ENCODE peak calls at places on chromosomes 3 and 15, in ten cellular contexts. One of them, this sample, is unnamed.

GRCh38 chr15:70517194-70517590 is 246.2 kb downstream of the UACA start:
- DNase-seq in PC-3: no peak
- DNase-seq in PC-9: no peak
- DNase-seq in neuronal stem cell: no peak
- DNase-seq in hepatocyte: no peak
- DNase-seq in Karpas-422: no peak
- DNase-seq in HepG2: no peak
- DNase-seq in endothelial cell of umbilical vein: no peak
- DNase-seq in osteoblast: no peak
- DNase-seq in astrocyte: no peak
- DNase-seq in this sample: no peak

GRCh38 chr15:31803388-31803884 is 226.9 kb upstream of the CHRNA7 start:
- DNase-seq in PC-3: no peak
- DNase-seq in PC-9: no peak
- DNase-seq in neuronal stem cell: no peak
- DNase-seq in hepatocyte: no peak
- DNase-seq in Karpas-422: no peak
- DNase-seq in HepG2: no peak
- DNase-seq in endothelial cell of umbilical vein: no peak
- DNase-seq in osteoblast: no peak
- DNase-seq in astrocyte: no peak
- DNase-seq in this sample: no peak

GRCh38 chr3:115975796-115976195 is 352.5 kb downstream of the GAP43 start:
- DNase-seq in PC-3: no peak
- DNase-seq in PC-9: no peak
- DNase-seq in neuronal stem cell: no peak
- DNase-seq in hepatocyte: no peak
- DNase-seq in Karpas-422: no peak
- DNase-seq in HepG2: no peak
- DNase-seq in endothelial cell of umbilical vein: no peak
- DNase-seq in osteoblast: no peak
- DNase-seq in astrocyte: no peak
- DNase-seq in this sample: no peak

GRCh38 chr15:78083687-78084358 is 6.3 kb upstream of the TBC1D2B start:
- DNase-seq in PC-3: no peak
- DNase-seq in PC-9: no peak
- DNase-seq in neuronal stem cell: no peak
- DNase-seq in hepatocyte: no peak
- DNase-seq in Karpas-422: peak; percentile 72
- DNase-seq in HepG2: no peak
- DNase-seq in endothelial cell of umbilical vein: no peak
- DNase-seq in osteoblast: peak; percentile 73
- DNase-seq in astrocyte: no peak
- DNase-seq in this sample: no peak

GRCh38 chr15:34730701-34731100 is 24.1 kb downstream of the GJD2 start:
- DNase-seq in PC-3: no peak
- DNase-seq in PC-9: no peak
- DNase-seq in neuronal stem cell: no peak
- DNase-seq in hepatocyte: no peak
- DNase-seq in Karpas-422: no peak
- DNase-seq in HepG2: no peak
- DNase-seq in endothelial cell of umbilical vein: no peak
- DNase-seq in osteoblast: no peak
- DNase-seq in astrocyte: no peak
- DNase-seq in this sample: no peak

GRCh38 chr3:147680820-147681488 is 271.8 kb downstream of the ZIC1 start:
- DNase-seq in PC-3: no peak
- DNase-seq in PC-9: no peak
- DNase-seq in neuronal stem cell: no peak
- DNase-seq in hepatocyte: no peak
- DNase-seq in Karpas-422: no peak
- DNase-seq in HepG2: no peak
- DNase-seq in endothelial cell of umbilical vein: no peak
- DNase-seq in osteoblast: no peak
- DNase-seq in astrocyte: peak; percentile 18
- DNase-seq in this sample: no peak

GRCh38 chr3:159824341-159824740 is 164.3 kb upstream of the IL12A start:
- DNase-seq in PC-3: peak; percentile 96
- DNase-seq in PC-9: peak; percentile 99
- DNase-seq in neuronal stem cell: no peak
- DNase-seq in hepatocyte: peak; percentile 75
- DNase-seq in Karpas-422: no peak
- DNase-seq in HepG2: peak; percentile 34
- DNase-seq in endothelial cell of umbilical vein: peak; percentile 77
- DNase-seq in osteoblast: peak; percentile 91
- DNase-seq in astrocyte: peak; percentile 96
- DNase-seq in this sample: no peak

GRCh38 chr15:37059051-37059450 is 41.3 kb downstream of the MEIS2 start:
- DNase-seq in PC-3: peak; percentile 92
- DNase-seq in PC-9: peak; percentile 91
- DNase-seq in neuronal stem cell: no peak
- DNase-seq in hepatocyte: peak; percentile 37
- DNase-seq in Karpas-422: no peak
- DNase-seq in HepG2: no peak
- DNase-seq in endothelial cell of umbilical vein: peak; percentile 92
- DNase-seq in osteoblast: no peak
- DNase-seq in astrocyte: peak; percentile 88
- DNase-seq in this sample: no peak

GRCh38 chr15:79635897-79636596 is 203.9 kb downstream of the MINAR1 start:
- DNase-seq in PC-3: peak; percentile 7
- DNase-seq in PC-9: no peak
- DNase-seq in neuronal stem cell: no peak
- DNase-seq in hepatocyte: no peak
- DNase-seq in Karpas-422: no peak
- DNase-seq in HepG2: no peak
- DNase-seq in endothelial cell of umbilical vein: no peak
- DNase-seq in osteoblast: no peak
- DNase-seq in astrocyte: peak; percentile 49
- DNase-seq in this sample: no peak

GRCh38 chr15:42141246-42141645 is 15.2 kb downstream of the PLA2G4F start:
- DNase-seq in PC-3: no peak
- DNase-seq in PC-9: no peak
- DNase-seq in neuronal stem cell: no peak
- DNase-seq in hepatocyte: no peak
- DNase-seq in Karpas-422: no peak
- DNase-seq in HepG2: no peak
- DNase-seq in endothelial cell of umbilical vein: no peak
- DNase-seq in osteoblast: peak; percentile 56
- DNase-seq in astrocyte: no peak
- DNase-seq in this sample: no peak

GRCh38 chr3:155080692-155081091 is 573 bp downstream of the MME start:
- DNase-seq in PC-3: no peak
- DNase-seq in PC-9: no peak
- DNase-seq in neuronal stem cell: no peak
- DNase-seq in hepatocyte: no peak
- DNase-seq in Karpas-422: peak; percentile 74
- DNase-seq in HepG2: no peak
- DNase-seq in endothelial cell of umbilical vein: peak; percentile 17
- DNase-seq in osteoblast: no peak
- DNase-seq in astrocyte: no peak
- DNase-seq in this sample: peak; percentile 6

GRCh38 chr3:11720220-11721113 is 76.8 kb upstream of the VGLL4 start:
- DNase-seq in PC-3: peak; percentile 81
- DNase-seq in PC-9: peak; percentile 74
- DNase-seq in neuronal stem cell: peak; percentile 46
- DNase-seq in hepatocyte: peak; percentile 89
- DNase-seq in Karpas-422: peak; percentile 83
- DNase-seq in HepG2: peak; percentile 46
- DNase-seq in endothelial cell of umbilical vein: peak; percentile 88
- DNase-seq in osteoblast: peak; percentile 93
- DNase-seq in astrocyte: peak; percentile 53
- DNase-seq in this sample: peak; percentile 74

GRCh38 chr3:12135029-12135634 is 23.6 kb downstream of the TIMP4 start:
- DNase-seq in PC-3: peak; percentile 83
- DNase-seq in PC-9: peak; percentile 54
- DNase-seq in neuronal stem cell: peak; percentile 33
- DNase-seq in hepatocyte: peak; percentile 84
- DNase-seq in Karpas-422: peak; percentile 77
- DNase-seq in HepG2: peak; percentile 43
- DNase-seq in endothelial cell of umbilical vein: peak; percentile 61
- DNase-seq in osteoblast: peak; percentile 17
- DNase-seq in astrocyte: peak; percentile 22
- DNase-seq in this sample: peak; percentile 76

GRCh38 chr3:134423153-134423552 is 48.9 kb upstream of the AMOTL2 start:
- DNase-seq in PC-3: peak; percentile 11
- DNase-seq in PC-9: no peak
- DNase-seq in neuronal stem cell: no peak
- DNase-seq in hepatocyte: no peak
- DNase-seq in Karpas-422: no peak
- DNase-seq in HepG2: no peak
- DNase-seq in endothelial cell of umbilical vein: no peak
- DNase-seq in osteoblast: no peak
- DNase-seq in astrocyte: no peak
- DNase-seq in this sample: peak; percentile 31

GRCh38 chr3:99929409-99930139 is 111.9 kb downstream of the CMSS1 start:
- DNase-seq in PC-3: peak; percentile 53
- DNase-seq in PC-9: no peak
- DNase-seq in neuronal stem cell: no peak
- DNase-seq in hepatocyte: peak; percentile 35
- DNase-seq in Karpas-422: no peak
- DNase-seq in HepG2: no peak
- DNase-seq in endothelial cell of umbilical vein: no peak
- DNase-seq in osteoblast: no peak
- DNase-seq in astrocyte: peak; percentile 89
- DNase-seq in this sample: no peak

GRCh38 chr3:139225551-139225950 is 118.3 kb upstream of the MRPS22 start:
- DNase-seq in PC-3: peak; percentile 35
- DNase-seq in PC-9: no peak
- DNase-seq in neuronal stem cell: no peak
- DNase-seq in hepatocyte: no peak
- DNase-seq in Karpas-422: no peak
- DNase-seq in HepG2: no peak
- DNase-seq in endothelial cell of umbilical vein: no peak
- DNase-seq in osteoblast: no peak
- DNase-seq in astrocyte: peak; percentile 25
- DNase-seq in this sample: no peak

GRCh38 chr3:48408823-48409281 is 21.0 kb downstream of the PLXNB1 start:
- DNase-seq in PC-3: no peak
- DNase-seq in PC-9: no peak
- DNase-seq in neuronal stem cell: no peak
- DNase-seq in hepatocyte: no peak
- DNase-seq in Karpas-422: no peak
- DNase-seq in HepG2: no peak
- DNase-seq in endothelial cell of umbilical vein: no peak
- DNase-seq in osteoblast: peak; percentile 88
- DNase-seq in astrocyte: no peak
- DNase-seq in this sample: no peak

GRCh38 chr3:16511561-16512434 is 1.7 kb downstream of the RFTN1 start:
- DNase-seq in PC-3: no peak
- DNase-seq in PC-9: no peak
- DNase-seq in neuronal stem cell: no peak
- DNase-seq in hepatocyte: no peak
- DNase-seq in Karpas-422: peak; percentile 96
- DNase-seq in HepG2: no peak
- DNase-seq in endothelial cell of umbilical vein: peak; percentile 83
- DNase-seq in osteoblast: peak; percentile 98
- DNase-seq in astrocyte: peak; percentile 89
- DNase-seq in this sample: peak; percentile 29

GRCh38 chr15:63686352-63686751 is 89.2 kb downstream of the FBXL22 start:
- DNase-seq in PC-3: no peak
- DNase-seq in PC-9: no peak
- DNase-seq in neuronal stem cell: no peak
- DNase-seq in hepatocyte: no peak
- DNase-seq in Karpas-422: no peak
- DNase-seq in HepG2: no peak
- DNase-seq in endothelial cell of umbilical vein: no peak
- DNase-seq in osteoblast: no peak
- DNase-seq in astrocyte: no peak
- DNase-seq in this sample: no peak

GRCh38 chr3:49666592-49666991 is 7.6 kb upstream of the APEH start:
- DNase-seq in PC-3: no peak
- DNase-seq in PC-9: no peak
- DNase-seq in neuronal stem cell: no peak
- DNase-seq in hepatocyte: peak; percentile 34
- DNase-seq in Karpas-422: no peak
- DNase-seq in HepG2: peak; percentile 81
- DNase-seq in endothelial cell of umbilical vein: no peak
- DNase-seq in osteoblast: no peak
- DNase-seq in astrocyte: no peak
- DNase-seq in this sample: peak; percentile 42

GRCh38 chr15:51100785-51101489 is 6.2 kb upstream of the TNFAIP8L3 start:
- DNase-seq in PC-3: no peak
- DNase-seq in PC-9: no peak
- DNase-seq in neuronal stem cell: no peak
- DNase-seq in hepatocyte: no peak
- DNase-seq in Karpas-422: no peak
- DNase-seq in HepG2: no peak
- DNase-seq in endothelial cell of umbilical vein: no peak
- DNase-seq in osteoblast: no peak
- DNase-seq in astrocyte: no peak
- DNase-seq in this sample: no peak

GRCh38 chr3:142568393-142569017 is 10.0 kb downstream of the ATR start:
- DNase-seq in PC-3: no peak
- DNase-seq in PC-9: no peak
- DNase-seq in neuronal stem cell: no peak
- DNase-seq in hepatocyte: no peak
- DNase-seq in Karpas-422: no peak
- DNase-seq in HepG2: no peak
- DNase-seq in endothelial cell of umbilical vein: no peak
- DNase-seq in osteoblast: no peak
- DNase-seq in astrocyte: no peak
- DNase-seq in this sample: peak; percentile 92
- H2AFZ ChIP-seq in PC-3: no peak overlapping the region
- H2AFZ ChIP-seq in PC-9: no peak overlapping the region
- H2AFZ ChIP-seq in neuronal stem cell: no peak overlapping the region
- H2AFZ ChIP-seq in hepatocyte: no peak overlapping the region
- H2AFZ ChIP-seq in Karpas-422: no peak overlapping the region
- H2AFZ ChIP-seq in HepG2: no peak overlapping the region
- H2AFZ ChIP-seq in endothelial cell of umbilical vein: no peak overlapping the region
- H2AFZ ChIP-seq in osteoblast: no peak overlapping the region
- H2AFZ ChIP-seq in astrocyte: no peak overlapping the region
- H2AFZ ChIP-seq in this sample: peak overlapping the region; percentile 54

GRCh38 chr15:61832223-61832622 is 228.0 kb downstream of the VPS13C start:
- DNase-seq in PC-3: no peak
- DNase-seq in PC-9: no peak
- DNase-seq in neuronal stem cell: no peak
- DNase-seq in hepatocyte: no peak
- DNase-seq in Karpas-422: no peak
- DNase-seq in HepG2: no peak
- DNase-seq in endothelial cell of umbilical vein: no peak
- DNase-seq in osteoblast: no peak
- DNase-seq in astrocyte: no peak
- DNase-seq in this sample: no peak
- H2AFZ ChIP-seq in PC-3: no peak overlapping the region
- H2AFZ ChIP-seq in PC-9: no peak overlapping the region
- H2AFZ ChIP-seq in neuronal stem cell: no peak overlapping the region
- H2AFZ ChIP-seq in hepatocyte: no peak overlapping the region
- H2AFZ ChIP-seq in Karpas-422: no peak overlapping the region
- H2AFZ ChIP-seq in HepG2: no peak overlapping the region
- H2AFZ ChIP-seq in endothelial cell of umbilical vein: no peak overlapping the region
- H2AFZ ChIP-seq in osteoblast: no peak overlapping the region
- H2AFZ ChIP-seq in astrocyte: no peak overlapping the region
- H2AFZ ChIP-seq in this sample: no peak overlapping the region

GRCh38 chr3:107525954-107526305 is 3.2 kb downstream of the BBX start:
- DNase-seq in PC-3: peak; percentile 9
- DNase-seq in PC-9: no peak
- DNase-seq in neuronal stem cell: no peak
- DNase-seq in hepatocyte: no peak
- DNase-seq in Karpas-422: peak; percentile 64
- DNase-seq in HepG2: no peak
- DNase-seq in endothelial cell of umbilical vein: no peak
- DNase-seq in osteoblast: peak; percentile 57
- DNase-seq in astrocyte: no peak
- DNase-seq in this sample: no peak
- H2AFZ ChIP-seq in PC-3: peak overlapping the region; percentile 97
- H2AFZ ChIP-seq in PC-9: peak overlapping the region; percentile 95
- H2AFZ ChIP-seq in neuronal stem cell: peak overlapping the region; percentile 90
- H2AFZ ChIP-seq in hepatocyte: peak overlapping the region; percentile 80
- H2AFZ ChIP-seq in Karpas-422: no peak overlapping the region
- H2AFZ ChIP-seq in HepG2: no peak overlapping the region
- H2AFZ ChIP-seq in endothelial cell of umbilical vein: peak overlapping the region; percentile 74
- H2AFZ ChIP-seq in osteoblast: peak overlapping the region; percentile 91
- H2AFZ ChIP-seq in astrocyte: peak overlapping the region; percentile 96
- H2AFZ ChIP-seq in this sample: peak overlapping the region; percentile 84

GRCh38 chr15:95875141-95875643 is 455.3 kb upstream of the NR2F2 start:
- DNase-seq in PC-3: peak; percentile 84
- DNase-seq in PC-9: peak; percentile 79
- DNase-seq in neuronal stem cell: no peak
- DNase-seq in hepatocyte: no peak
- DNase-seq in Karpas-422: no peak
- DNase-seq in HepG2: peak; percentile 3
- DNase-seq in endothelial cell of umbilical vein: peak; percentile 48
- DNase-seq in osteoblast: no peak
- DNase-seq in astrocyte: peak; percentile 48
- DNase-seq in this sample: no peak
- H2AFZ ChIP-seq in PC-3: peak overlapping the region; percentile 35
- H2AFZ ChIP-seq in PC-9: no peak overlapping the region
- H2AFZ ChIP-seq in neuronal stem cell: peak overlapping the region; percentile 60
- H2AFZ ChIP-seq in hepatocyte: no peak overlapping the region
- H2AFZ ChIP-seq in Karpas-422: no peak overlapping the region
- H2AFZ ChIP-seq in HepG2: no peak overlapping the region
- H2AFZ ChIP-seq in endothelial cell of umbilical vein: no peak overlapping the region
- H2AFZ ChIP-seq in osteoblast: no peak overlapping the region
- H2AFZ ChIP-seq in astrocyte: no peak overlapping the region
- H2AFZ ChIP-seq in this sample: no peak overlapping the region